ENCODE peak calls at places on chromosomes 16 and 17, in five cellular contexts. P is A549, F is cardiac muscle cell, D is LNCaP clone FGC, B is AG10803. X is an unnamed sample.

GRCh38 chr17:62680541-62681052 is 53.1 kb downstream of the MRC2 start:
- DNase-seq in P (no peak), F (no peak), D (no peak), B (no peak), X (no peak)

GRCh38 chr17:41417576-41418015 is 6.8 kb downstream of the KRT37 start:
- DNase-seq in P (peak; percentile 67), F (peak; percentile 28), D (peak; percentile 15), B (no peak), X (no peak)

GRCh38 chr16:22813946-22814325 is at the start of gene HS3ST2:
- DNase-seq in P (no peak), F (peak; percentile 80), D (no peak), B (peak; percentile 24), X (peak; percentile 0)

GRCh38 chr17:45223541-45224528 is 2.1 kb downstream of the FMNL1 start:
- DNase-seq in P (no peak), F (no peak), D (no peak), B (no peak), X (no peak)

GRCh38 chr16:3825103-3825502 is 55.4 kb downstream of the CREBBP start:
- DNase-seq in P (no peak), F (no peak), D (no peak), B (peak; percentile 86), X (peak; percentile 45)

GRCh38 chr16:73176577-73177013 is 128.7 kb upstream of the ZFHX3 start:
- DNase-seq in P (peak; percentile 48), F (peak; percentile 25), D (no peak), B (peak; percentile 95), X (peak; percentile 98)

GRCh38 chr16:23072084-23072599 is 77.1 kb downstream of the USP31 start:
- DNase-seq in P (peak; percentile 56), F (no peak), D (peak; percentile 63), B (peak; percentile 44), X (peak; percentile 84)

GRCh38 chr17:34167359-34167758 is 87.7 kb upstream of the CCL2 start:
- DNase-seq in P (no peak), F (no peak), D (peak; percentile 77), B (no peak), X (peak; percentile 6)

GRCh38 chr16:75695708-75696107 is 5.6 kb downstream of the DUXB start:
- DNase-seq in P (peak; percentile 18), F (no peak), D (no peak), B (no peak), X (no peak)

GRCh38 chr16:49103298-49103697 is 178.3 kb downstream of the CBLN1 start:
- DNase-seq in P (no peak), F (no peak), D (no peak), B (no peak), X (no peak)

GRCh38 chr16:4212207-4212933 is 29.5 kb downstream of the SRL start:
- DNase-seq in P (no peak), F (no peak), D (no peak), B (no peak), X (peak; percentile 79)

GRCh38 chr17:44084131-44084538 is 13.6 kb downstream of the G6PC3 start:
- DNase-seq in P (peak; percentile 82), F (no peak), D (no peak), B (no peak), X (no peak)

GRCh38 chr17:65029605-65030308 is 26.8 kb downstream of the GNA13 start:
- DNase-seq in P (no peak), F (no peak), D (no peak), B (no peak), X (no peak)

GRCh38 chr17:13931752-13932477 is 137.4 kb upstream of the COX10 start:
- DNase-seq in P (no peak), F (no peak), D (peak; percentile 21), B (peak; percentile 91), X (peak; percentile 79)

GRCh38 chr17:9576521-9577401 is at the start of gene CFAP52:
- DNase-seq in P (peak; percentile 84), F (peak; percentile 87), D (peak; percentile 27), B (peak; percentile 67), X (peak; percentile 81)

GRCh38 chr16:70662991-70663523 is 16.7 kb downstream of the IL34 start:
- DNase-seq in P (no peak), F (no peak), D (no peak), B (no peak), X (no peak)

GRCh38 chr17:1162116-1162855 is 17.5 kb downstream of the ABR start:
- DNase-seq in P (no peak), F (no peak), D (no peak), B (no peak), X (no peak)

GRCh38 chr17:17941015-17941414 is 31.2 kb downstream of the TOM1L2 start:
- DNase-seq in P (no peak), F (no peak), D (no peak), B (no peak), X (no peak)

GRCh38 chr17:10879110-10879509 is 41.2 kb upstream of the PIRT start:
- DNase-seq in P (no peak), F (peak; percentile 61), D (peak; percentile 17), B (no peak), X (peak; percentile 2)

GRCh38 chr16:59591480-59591879 is 857.4 kb upstream of the GOT2 start:
- DNase-seq in P (no peak), F (no peak), D (no peak), B (peak; percentile 53), X (no peak)
- TF ChIP-seq CTCF in P (no peak), F (peak; percentile 14), D (peak; percentile 34), B (peak; percentile 34), X (no peak)

GRCh38 chr17:79871131-79871530 is 31.9 kb upstream of the CBX4 start:
- DNase-seq in P (no peak), F (no peak), D (no peak), B (no peak), X (no peak)
- H3K4me3 ChIP-seq in P (no peak overlapping the region), F (no peak overlapping the region), D (no peak overlapping the region), B (no peak overlapping the region), X (no peak overlapping the region)

GRCh38 chr17:39270923-39271322 is 45.2 kb upstream of the STAC2 start:
- DNase-seq in P (no peak), F (no peak), D (no peak), B (peak; percentile 92), X (peak; percentile 83)
- TF ChIP-seq CTCF in P (peak; percentile 40), F (peak; percentile 63), D (peak; percentile 77), B (peak; percentile 81), X (peak; percentile 42)

GRCh38 chr16:30095166-30096078 is 591 bp downstream of the YPEL3 start:
- DNase-seq in P (no peak), F (no peak), D (no peak), B (no peak), X (no peak)

GRCh38 chr16:30096105-30096861 is at the start of gene YPEL3:
- DNase-seq in P (peak; percentile 88), F (peak; percentile 91), D (peak; percentile 41), B (peak; percentile 89), X (peak; percentile 85)

GRCh38 chr16:30096862-30097563 is 1.0 kb upstream of the YPEL3 start:
- DNase-seq in P (no peak), F (no peak), D (no peak), B (no peak), X (no peak)

GRCh38 chr16:30092373-30093010 is 768 bp upstream of the TBX6 start:
- DNase-seq in P (peak; percentile 96), F (peak; percentile 69), D (no peak), B (peak; percentile 42), X (peak; percentile 82)

DNA sequence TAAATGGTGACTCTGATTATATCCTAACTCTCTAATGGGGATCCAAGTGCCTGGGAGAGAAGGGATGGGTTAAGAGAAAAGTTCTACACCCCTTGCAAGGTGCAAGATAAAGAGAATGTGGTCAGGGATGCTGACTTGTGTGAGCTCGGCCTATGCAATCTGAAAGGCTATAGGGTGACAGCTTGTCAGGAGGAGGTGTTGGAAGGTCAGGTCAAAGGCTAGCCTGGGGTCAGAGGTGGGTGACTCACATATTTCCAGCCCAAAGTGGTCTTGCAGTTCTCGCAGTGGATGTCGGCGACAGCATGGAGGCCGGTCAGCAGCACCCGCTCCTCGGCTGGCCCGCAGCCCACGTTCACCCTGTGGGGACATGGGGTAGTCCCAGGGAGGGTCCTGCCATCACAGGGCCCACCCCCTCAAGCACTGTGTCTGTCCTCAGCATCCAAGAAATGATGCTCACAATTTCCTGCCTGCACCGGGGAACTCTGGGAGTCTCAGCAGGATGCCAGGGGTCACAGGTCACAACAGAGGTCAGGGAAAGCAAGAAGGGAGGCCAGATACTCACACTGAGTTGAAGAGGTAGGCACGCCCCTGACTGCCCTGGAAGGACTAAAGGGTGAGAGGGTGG is 1.4 kb downstream of the YPEL3 start:
- DNase-seq in P (no peak), F (no peak), D (no peak), B (no peak), X (no peak)
- H3K4me3 ChIP-seq in P (no peak overlapping the region), F (no peak overlapping the region), D (no peak overlapping the region), B (peak overlapping the region; percentile 95), X (peak overlapping the region; percentile 86)

GRCh38 chr16:15046692-15047376 is 9.0 kb downstream of the NTAN1 start:
- DNase-seq in P (no peak), F (no peak), D (no peak), B (no peak), X (no peak)
- TF ChIP-seq CTCF in P (no peak), F (no peak), D (no peak), B (no peak), X (no peak)